ENCODE peak calls at places on chromosome 19, in four cellular contexts. B is mesenchymal stem cell, I is neuronal stem cell, X is IMR-90. M is an unnamed sample.

GRCh38 chr19:21202865-21203494 is 61.1 kb downstream of the ZNF431 start:
- DNase-seq in X (peak), B (peak), I (peak), M (peak)

GRCh38 chr19:2575734-2576481 is 100.0 kb downstream of the GADD45B start:
- DNase-seq in X (peak), I (no peak), B (peak), M (no peak)

GRCh38 chr19:52492991-52493470 is 34.4 kb upstream of the ZNF808 start:
- DNase-seq in I (peak), X (no peak), B (no peak), M (peak)

GRCh38 chr19:37855098-37855497 is 51.3 kb downstream of the WDR87 start:
- DNase-seq in I (no peak), X (peak), B (no peak), M (no peak)

GRCh38 chr19:10289167-10289835 is 451 bp upstream of the ICAM5 start:
- DNase-seq in I (no peak), X (peak), B (peak), M (no peak)

GRCh38 chr19:6800991-6801396 is 28.5 kb downstream of the VAV1 start:
- DNase-seq in B (no peak), X (peak), I (no peak), M (no peak)

GRCh38 chr19:5627395-5627904 is 4.6 kb downstream of the SAFB start:
- DNase-seq in B (peak), X (peak), I (no peak), M (no peak)

GRCh38 chr19:51450730-51451307 is 7.4 kb downstream of the SIGLEC8 start:
- DNase-seq in B (no peak), I (no peak), X (no peak), M (no peak)

GRCh38 chr19:8209965-8210659 is 942 bp downstream of the CERS4 start:
- DNase-seq in I (no peak), X (no peak), B (no peak), M (no peak)

GRCh38 chr19:20315543-20315942 is 148.5 kb downstream of the ZNF486 start:
- DNase-seq in B (no peak), I (no peak), X (no peak), M (no peak)

GRCh38 chr19:13881692-13882418 is 4.9 kb downstream of the NANOS3 start:
- DNase-seq in B (peak), X (peak), I (no peak), M (no peak)

GRCh38 chr19:18436651-18437478 is 1.1 kb downstream of the ISYNA1 start:
- DNase-seq in X (peak), I (peak), B (peak), M (no peak)

GRCh38 chr19:51709575-51709974 is 14.2 kb downstream of the HAS1 start:
- DNase-seq in B (no peak), I (no peak), X (no peak), M (no peak)

GRCh38 chr19:55493052-55493649 is 4.9 kb downstream of the SSC5D start:
- DNase-seq in B (no peak), I (no peak), X (peak), M (no peak)
- H3K18ac ChIP-seq in B (no peak), I (peak), X (no peak), M (no peak)

GRCh38 chr19:17348700-17349099 is 11.3 kb downstream of the GTPBP3 start:
- DNase-seq in X (peak), B (peak), I (peak), M (peak)
- H3K18ac ChIP-seq in X (peak), B (peak), I (peak), M (no peak)

DNA sequence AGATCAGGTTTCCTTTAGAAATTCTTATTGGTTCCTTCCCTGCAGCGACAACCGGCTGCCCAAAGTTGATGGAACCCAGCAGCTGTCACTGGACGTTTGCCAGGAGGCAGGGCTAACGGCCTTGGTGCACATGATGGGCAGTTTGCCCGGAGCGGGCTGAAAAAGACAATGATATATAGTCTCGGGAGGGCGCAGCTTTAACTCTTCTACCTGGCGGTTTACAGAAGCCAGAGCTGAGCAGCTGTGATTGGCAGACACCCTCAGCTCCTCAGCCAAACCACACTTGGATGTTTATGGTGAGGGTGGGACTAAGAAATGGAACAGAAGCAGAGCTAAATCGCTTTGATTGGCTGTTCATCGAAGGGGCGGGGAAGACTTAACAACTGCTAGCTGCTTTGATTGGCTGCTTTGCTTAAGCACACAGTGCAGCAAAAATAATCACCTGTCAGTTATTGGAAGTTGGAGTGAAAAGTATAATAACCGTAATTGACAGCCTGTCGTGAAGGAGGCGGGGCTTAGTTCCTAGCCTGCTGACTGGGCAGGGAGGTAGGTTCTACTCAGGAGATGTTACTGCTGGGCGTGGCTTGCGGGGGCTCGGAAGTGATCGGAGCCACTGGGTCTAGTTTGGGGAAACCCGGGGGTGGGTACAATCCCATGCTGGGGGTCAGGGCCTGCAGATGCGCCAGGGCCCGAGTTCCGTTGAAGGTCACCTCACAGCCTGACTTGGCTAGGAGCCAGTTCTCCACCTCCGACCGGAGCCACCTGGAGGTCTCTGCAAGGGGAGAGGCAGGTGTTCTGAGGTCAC is 7.5 kb downstream of the EMP3 start:
- DNase-seq in X (peak), I (peak), B (peak), M (peak)
- H3K18ac ChIP-seq in X (no peak), I (peak), B (no peak), M (no peak)

DNA sequence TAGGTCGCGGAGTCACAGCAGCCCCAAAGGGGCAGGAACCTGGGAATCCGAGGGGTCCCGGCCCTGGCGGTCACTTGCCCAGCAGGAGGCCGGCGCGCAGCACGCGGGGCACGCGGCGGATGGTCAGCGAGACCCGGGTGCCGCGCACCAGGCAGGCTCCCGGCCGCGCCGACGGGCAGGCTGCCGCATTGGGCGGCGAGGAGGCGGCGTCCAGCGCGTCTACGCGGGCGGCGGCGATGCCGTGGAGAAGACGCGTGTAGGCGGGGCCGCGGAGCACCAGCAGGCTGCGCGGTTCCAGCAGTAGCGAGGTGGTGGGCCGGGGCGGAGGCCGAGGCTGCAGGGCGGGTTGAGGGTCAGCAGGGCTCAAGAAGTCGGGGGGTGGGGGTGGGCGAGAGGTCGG is 607 bp upstream of the SYNE4 start:
- DNase-seq in I (peak), X (peak), B (peak), M (peak)
- H3K18ac ChIP-seq in I (peak), X (no peak), B (peak), M (peak)

GRCh38 chr19:3696660-3696995 is 3.6 kb downstream of the PIP5K1C start:
- DNase-seq in X (no peak), B (no peak), I (no peak), M (no peak)

GRCh38 chr19:3695986-3696659 is 4.1 kb downstream of the PIP5K1C start:
- DNase-seq in I (no peak), X (no peak), B (no peak), M (no peak)

GRCh38 chr19:3693030-3693925 is 7.0 kb downstream of the PIP5K1C start:
- DNase-seq in I (no peak), X (no peak), B (no peak), M (no peak)

GRCh38 chr19:3695124-3695733 is 5.0 kb downstream of the PIP5K1C start:
- DNase-seq in I (no peak), B (no peak), X (no peak), M (no peak)

GRCh38 chr19:3694361-3695123 is 5.7 kb downstream of the PIP5K1C start:
- DNase-seq in B (no peak), X (no peak), I (no peak), M (no peak)
- H3K18ac ChIP-seq in B (no peak), X (no peak), I (peak), M (no peak)

GRCh38 chr19:50331187-50332013 is 2.2 kb upstream of the KCNC3 start:
- DNase-seq in B (no peak), I (no peak), X (no peak), M (peak)
- H3K18ac ChIP-seq in B (no peak), I (peak), X (no peak), M (peak)

GRCh38 chr19:43576479-43576878 is 878 bp downstream of the PINLYP start:
- DNase-seq in B (no peak), X (no peak), I (no peak), M (no peak)

GRCh38 chr19:43575156-43575950 is at the start of the genes PINLYP and XRCC1:
- DNase-seq in B (peak), I (peak), X (peak), M (peak)

GRCh38 chr19:43578787-43579186 is 3.2 kb downstream of the PINLYP start:
- DNase-seq in X (no peak), I (no peak), B (no peak), M (no peak)

GRCh38 chr19:43574424-43575155 is 737 bp downstream of the XRCC1 start:
- DNase-seq in X (peak), B (no peak), I (no peak), M (no peak)

DNA sequence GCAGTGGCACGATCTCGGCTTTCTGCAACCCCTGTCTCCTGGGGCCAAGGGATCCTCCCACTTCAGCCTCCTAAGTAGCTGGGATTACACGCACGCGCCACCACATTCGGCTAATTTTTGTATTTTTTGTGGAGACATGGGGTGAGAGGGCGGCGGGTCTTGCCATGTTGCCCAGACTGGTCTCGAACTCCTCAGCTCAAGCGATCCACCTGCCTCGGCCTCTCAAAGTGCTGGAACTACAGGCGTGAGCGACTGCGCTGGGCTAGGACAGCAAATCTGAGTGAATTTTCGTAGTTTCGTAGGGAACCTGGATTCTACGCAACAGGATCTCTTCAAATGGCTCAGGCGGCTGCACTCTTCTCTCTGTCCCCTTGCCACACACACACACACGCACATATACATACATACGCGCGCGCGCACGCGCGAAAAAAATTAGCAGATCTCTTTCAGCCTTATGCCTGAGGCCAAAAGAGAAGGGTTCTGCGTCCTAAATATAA is 402 bp downstream of the PINLYP start:
- DNase-seq in X (no peak), B (no peak), I (no peak), M (no peak)
- H3K18ac ChIP-seq in X (no peak), B (peak), I (peak), M (peak)

GRCh38 chr19:688992-689391 is 6.3 kb downstream of the PRSS57 start:
- DNase-seq in B (no peak), I (no peak), X (no peak), M (no peak)
- H3K18ac ChIP-seq in B (no peak), I (no peak), X (no peak), M (no peak)

DNA sequence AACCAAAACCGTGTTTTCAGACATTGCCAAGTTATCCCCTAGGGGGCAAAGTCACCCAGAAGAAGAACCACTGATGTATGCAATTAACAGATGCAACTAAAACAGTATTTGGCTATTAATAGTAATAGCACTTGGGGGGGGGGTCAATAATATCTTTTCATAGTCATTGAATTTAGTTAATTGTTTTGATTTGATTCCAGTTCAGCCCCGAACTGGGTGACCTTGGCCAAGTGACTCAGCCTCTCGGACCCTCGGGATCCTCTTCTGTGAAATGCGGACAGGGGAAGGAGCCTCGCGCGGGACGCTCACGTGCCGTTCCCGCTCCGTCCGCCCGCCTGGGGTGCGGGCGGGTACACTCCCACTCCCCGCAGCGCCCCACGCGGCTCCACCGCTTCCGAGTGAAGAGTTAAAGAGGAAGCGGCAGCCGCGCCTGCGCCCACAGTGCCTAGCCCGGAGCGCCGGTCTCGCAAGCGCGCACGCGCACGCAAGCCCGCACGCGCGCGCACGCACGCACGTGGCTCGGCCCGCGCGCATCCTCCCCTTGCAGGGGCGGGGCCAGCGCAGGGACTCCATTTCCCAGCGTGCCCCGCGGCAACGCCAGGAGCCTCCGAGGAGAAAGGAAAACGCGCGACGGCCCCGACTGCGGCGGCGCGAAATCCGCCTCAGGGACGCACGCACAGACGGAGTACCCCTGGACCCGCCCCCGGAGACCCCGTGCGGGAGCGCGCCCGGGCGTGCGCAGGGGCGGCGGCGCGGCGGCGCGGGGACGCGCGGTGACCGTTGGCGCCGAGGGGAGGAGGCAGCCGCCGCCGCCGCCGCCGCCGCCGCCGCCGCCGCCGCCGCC is at the start of gene DAZAP1:
- DNase-seq in B (peak), I (peak), X (peak), M (peak)
- H3K18ac ChIP-seq in B (peak), I (peak), X (peak), M (peak)

GRCh38 chr19:46303702-46304397 is 7.0 kb downstream of the HIF3A start:
- DNase-seq in X (no peak), I (peak), B (peak), M (peak)
- H3K18ac ChIP-seq in X (no peak), I (peak), B (peak), M (peak)

M was measured in H1.